ENCODE peak calls at places on chromosomes 11 and 22, in five cellular contexts. Q is neuronal stem cell, R is HCT116, I is PC-3, E is IMR-90. D is an unnamed sample. For H3K27me3, the result is how much of the 10 kb centered on the place peaks cover.

GRCh38 chr22:17121235-17122195 is at the start of gene TMEM121B:
- DNase-seq in Q (peak), R (no peak), I (no peak), E (peak), D (peak)

GRCh38 chr22:43134553-43134952 is 8.6 kb downstream of the MCAT start:
- DNase-seq in Q (no peak), R (no peak), I (no peak), E (no peak), D (no peak)

GRCh38 chr11:47154738-47155570 is 21.7 kb downstream of the ARFGAP2 start:
- DNase-seq in Q (no peak), R (no peak), I (no peak), E (no peak), D (no peak)

GRCh38 chr11:130124096-130124495 is 35.5 kb upstream of the ST14 start:
- DNase-seq in Q (no peak), R (peak), I (peak), E (peak), D (peak)

GRCh38 chr11:10663365-10663764 is 30.2 kb downstream of the IRAG1 start:
- DNase-seq in Q (no peak), R (no peak), I (no peak), E (no peak), D (no peak)

GRCh38 chr11:47552086-47552580 is 799 bp downstream of the CELF1 start:
- DNase-seq in Q (no peak), R (no peak), I (peak), E (peak), D (peak)

GRCh38 chr11:10699072-10699471 is 5.5 kb upstream of the IRAG1 start:
- DNase-seq in Q (no peak), R (no peak), I (no peak), E (no peak), D (peak)

GRCh38 chr22:29480512-29481264 is 670 bp downstream of the NEFH start:
- DNase-seq in Q (no peak), R (no peak), I (no peak), E (peak), D (no peak)

GRCh38 chr11:11662578-11662977 is 40.8 kb upstream of the GALNT18 start:
- DNase-seq in Q (no peak), R (no peak), I (no peak), E (no peak), D (no peak)

GRCh38 chr22:42078469-42079318 is 806 bp upstream of the SMDT1 start:
- DNase-seq in Q (no peak), R (no peak), I (no peak), E (no peak), D (peak)

GRCh38 chr11:61176446-61176845 is 15.2 kb upstream of the VPS37C start:
- DNase-seq in Q (no peak), R (no peak), I (no peak), E (no peak), D (no peak)

GRCh38 chr11:127000991-127001390 is 421 bp upstream of the KIRREL3 start:
- DNase-seq in Q (no peak), R (no peak), I (no peak), E (peak), D (peak)

GRCh38 chr11:127006311-127006710 is 5.7 kb upstream of the KIRREL3 start:
- DNase-seq in Q (no peak), R (no peak), I (no peak), E (peak), D (peak)

GRCh38 chr11:127002669-127003259 is 2.2 kb upstream of the KIRREL3 start:
- DNase-seq in Q (no peak), R (no peak), I (no peak), E (no peak), D (no peak)

GRCh38 chr11:127000291-127000968 is at the start of gene KIRREL3:
- DNase-seq in Q (no peak), R (no peak), I (no peak), E (peak), D (peak)

DNA sequence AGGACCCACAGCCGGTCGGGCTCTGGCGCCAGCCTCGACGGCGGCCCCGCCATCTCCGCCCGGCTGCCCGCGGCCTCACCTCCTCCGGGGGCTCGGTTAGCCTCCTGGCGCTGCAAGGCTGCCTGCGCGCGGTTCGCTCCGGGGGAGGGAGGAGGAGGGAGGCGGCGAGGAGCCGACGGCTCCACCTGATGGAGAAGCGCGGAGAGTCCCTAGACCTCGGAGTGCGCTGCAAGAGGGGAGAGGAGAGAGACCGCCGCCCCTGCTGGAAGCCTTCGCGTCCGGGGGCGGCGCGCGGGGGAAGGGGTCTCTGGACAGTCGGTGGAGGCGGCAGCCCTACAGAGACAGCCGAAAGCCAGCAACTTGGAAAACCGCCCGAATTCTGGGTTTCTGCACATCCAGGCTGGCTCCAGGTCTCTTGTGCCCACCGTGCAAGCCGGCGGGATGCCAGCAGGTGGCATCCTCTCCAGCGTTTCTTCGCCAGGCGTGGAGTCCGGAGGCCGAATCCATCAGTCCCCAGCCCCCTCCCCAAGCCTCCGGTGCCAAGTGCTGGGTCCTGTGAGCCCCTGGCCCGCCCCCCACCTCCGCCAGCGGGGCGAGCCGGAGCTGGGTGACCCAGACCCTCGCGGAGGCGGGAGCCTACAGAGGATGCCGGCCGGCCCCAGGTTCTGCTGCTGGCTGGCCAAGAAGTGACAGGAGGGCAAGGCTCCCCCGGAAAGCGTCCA is 2.9 kb upstream of the KIRREL3 start:
- DNase-seq in Q (peak), R (no peak), I (no peak), E (peak), D (peak)
- H3K27me3 ChIP-seq in Q (under half), R (under half), I (half or more), E (under half), D (under half)

DNA sequence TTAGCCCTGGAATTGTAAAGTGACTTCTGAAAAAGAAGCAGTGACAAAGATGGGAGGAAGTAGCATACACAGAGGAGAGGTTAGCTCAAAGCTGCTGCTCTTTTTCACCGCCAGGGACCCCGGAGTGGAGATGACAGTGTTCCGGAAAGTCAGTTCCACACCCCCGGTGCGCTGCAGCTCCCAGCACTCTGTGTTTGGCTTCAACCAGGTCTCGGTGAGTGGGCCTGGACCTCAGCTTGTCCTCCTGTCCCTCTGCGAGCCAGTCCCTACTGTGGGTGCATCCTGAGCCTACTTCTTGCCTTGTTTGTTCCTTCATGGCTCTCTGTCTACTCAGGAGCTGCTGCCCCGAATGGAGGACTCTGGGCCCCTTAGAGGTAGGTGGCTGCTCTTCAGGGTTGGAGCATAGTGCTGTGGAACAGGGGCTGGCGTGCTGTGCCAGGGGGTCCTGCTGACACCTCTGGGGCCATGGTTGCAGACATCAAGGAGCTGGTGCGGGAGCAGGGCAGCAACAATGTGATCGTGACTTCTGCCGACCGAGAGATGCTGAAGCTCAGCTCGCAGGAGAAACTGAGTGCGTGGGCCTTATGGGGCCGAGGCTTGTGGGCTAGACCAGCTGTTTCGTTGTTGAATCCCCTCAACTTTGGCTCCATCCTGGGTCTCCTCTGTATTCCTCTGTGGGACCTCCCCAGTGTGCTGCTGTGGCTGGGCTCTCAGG is 1.7 kb downstream of the PCNX3 start:
- DNase-seq in Q (no peak), R (no peak), I (no peak), E (no peak), D (no peak)
- H3K9ac ChIP-seq in Q (no peak), R (peak), I (peak), E (no peak), D (peak)

DNA sequence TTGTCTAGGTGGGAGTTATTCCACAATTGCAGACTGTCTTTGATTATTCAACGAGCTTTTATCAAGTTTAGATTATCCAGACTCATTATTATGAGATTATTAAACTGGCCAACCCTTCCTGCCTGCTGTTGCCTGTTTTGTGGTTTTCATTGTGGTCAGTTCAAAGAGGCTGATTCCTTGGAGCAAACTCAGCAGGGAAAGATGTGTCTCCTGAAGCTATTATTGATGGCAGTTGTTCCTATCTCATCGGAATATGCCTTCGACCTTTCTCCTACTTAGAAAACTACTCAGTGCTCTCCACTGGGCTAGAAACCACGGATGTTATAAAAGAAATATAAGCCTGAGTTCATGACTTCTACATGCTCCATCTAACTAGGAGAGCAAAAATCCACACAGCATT is 80.2 kb upstream of the NAV2 start:
- DNase-seq in Q (no peak), R (no peak), I (peak), E (peak), D (peak)
- H3K27me3 ChIP-seq in Q (under half), R (under half), I (under half), E (under half), D (under half)

DNA sequence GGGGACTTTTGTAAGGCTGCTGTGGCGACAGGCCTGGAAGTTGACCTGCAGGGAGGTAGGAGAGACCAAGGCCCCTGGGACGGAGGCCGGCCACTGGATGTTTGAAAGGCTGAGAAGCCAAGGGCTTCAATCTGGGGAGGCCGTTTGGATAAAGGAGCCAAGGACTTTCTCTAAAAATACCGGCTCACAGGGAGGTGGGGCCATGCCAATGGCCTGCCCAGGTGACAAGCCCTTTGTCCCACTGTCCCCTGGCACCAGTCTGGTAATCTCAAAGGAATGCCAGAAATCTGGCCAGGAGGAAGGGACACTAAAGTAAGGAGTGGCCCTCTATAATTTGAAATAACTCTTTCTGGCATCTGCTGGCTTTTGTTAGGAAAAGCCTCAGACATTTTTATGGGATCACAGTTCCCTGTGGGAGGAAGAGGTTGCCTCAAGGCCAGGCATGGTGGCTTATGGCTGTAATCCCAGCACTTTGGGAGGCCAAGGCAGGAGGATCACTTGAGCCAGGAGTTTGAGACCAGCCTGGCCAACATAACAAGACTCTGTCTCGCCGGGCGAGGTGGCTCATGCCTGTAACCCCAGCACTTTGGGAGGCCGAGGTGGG is 1.9 kb upstream of the CHKA start:
- DNase-seq in Q (no peak), R (peak), I (peak), E (no peak), D (no peak)
- H3K9ac ChIP-seq in Q (no peak), R (peak), I (no peak), E (no peak), D (no peak)

GRCh38 chr11:44345781-44346180 is 35.8 kb upstream of the ALX4 start:
- DNase-seq in Q (no peak), R (no peak), I (no peak), E (no peak), D (no peak)

GRCh38 chr11:44348114-44348513 is 38.2 kb upstream of the ALX4 start:
- DNase-seq in Q (no peak), R (no peak), I (no peak), E (no peak), D (no peak)

GRCh38 chr11:44348721-44349120 is 38.8 kb upstream of the ALX4 start:
- DNase-seq in Q (no peak), R (no peak), I (no peak), E (no peak), D (no peak)

GRCh38 chr11:44349328-44349727 is 39.4 kb upstream of the ALX4 start:
- DNase-seq in Q (no peak), R (no peak), I (no peak), E (no peak), D (no peak)

DNA sequence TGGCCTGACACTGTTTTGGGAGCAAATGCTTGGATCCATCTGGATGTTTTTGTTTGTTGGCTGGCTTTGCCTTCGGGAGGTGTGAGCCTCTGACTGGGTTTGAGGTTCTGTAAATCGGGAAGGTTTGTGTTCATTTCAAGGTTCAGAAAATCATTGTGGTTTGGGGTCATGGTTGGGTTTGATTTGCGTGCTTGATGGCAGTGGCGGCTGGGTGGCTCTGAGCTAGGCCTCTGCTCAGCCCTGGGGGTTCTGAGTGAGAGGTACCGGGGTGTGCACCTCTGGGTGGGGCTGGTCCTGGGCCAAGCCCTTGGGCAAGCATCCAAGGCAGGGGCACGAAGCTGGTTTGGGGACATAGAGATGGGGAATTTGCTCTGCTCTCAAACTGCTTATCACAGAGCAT is 37.0 kb upstream of the ALX4 start:
- DNase-seq in Q (no peak), R (no peak), I (no peak), E (no peak), D (no peak)
- H3K27me3 ChIP-seq in Q (under half), R (under half), I (under half), E (under half), D (half or more)

GRCh38 chr22:45842141-45842831 is 134.7 kb downstream of the WNT7B start:
- DNase-seq in Q (no peak), R (no peak), I (no peak), E (peak), D (no peak)

GRCh38 chr22:45837507-45837906 is 139.5 kb downstream of the WNT7B start:
- DNase-seq in Q (no peak), R (no peak), I (no peak), E (no peak), D (no peak)

GRCh38 chr22:45834795-45835194 is 142.2 kb downstream of the WNT7B start:
- DNase-seq in Q (no peak), R (no peak), I (no peak), E (no peak), D (no peak)

GRCh38 chr22:45836418-45836817 is 140.5 kb downstream of the WNT7B start:
- DNase-seq in Q (no peak), R (no peak), I (no peak), E (no peak), D (no peak)

DNA sequence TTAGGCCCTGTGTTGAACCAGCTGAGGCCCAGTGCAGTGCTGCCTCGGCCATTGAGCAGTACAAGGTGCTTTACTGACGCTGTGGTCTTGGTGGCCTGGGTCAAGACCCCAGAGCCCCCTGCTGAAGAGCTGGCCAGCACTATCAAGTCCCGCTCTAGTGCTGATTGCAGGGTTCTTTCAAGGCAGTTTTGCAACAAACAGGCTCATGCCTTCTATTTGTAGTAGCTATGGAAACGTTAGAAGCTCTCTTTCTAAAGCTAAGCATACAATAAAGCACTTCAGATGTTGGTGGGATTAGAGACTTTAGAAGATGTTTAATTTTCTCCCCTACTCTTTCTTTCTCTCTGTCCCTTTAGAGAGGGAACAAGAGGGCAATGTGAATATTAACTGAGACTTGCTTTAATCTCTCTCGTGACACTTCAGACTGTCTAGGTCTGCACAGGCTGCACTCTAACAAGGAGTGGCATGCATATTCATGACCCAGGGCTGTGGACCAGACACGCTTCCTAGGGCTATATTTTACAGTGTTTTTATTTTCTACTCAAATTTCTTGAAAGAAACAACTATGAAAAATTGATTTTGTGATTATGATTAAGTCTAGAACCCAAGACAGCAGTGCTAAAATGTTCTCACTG is 138.6 kb downstream of the WNT7B start:
- DNase-seq in Q (no peak), R (no peak), I (no peak), E (no peak), D (no peak)
- H3K9ac ChIP-seq in Q (no peak), R (no peak), I (no peak), E (no peak), D (no peak)

GRCh38 chr11:44517541-44517940 is 47.9 kb upstream of the CD82 start:
- DNase-seq in Q (no peak), R (no peak), I (no peak), E (no peak), D (no peak)
- H3K27me3 ChIP-seq in Q (under half), R (under half), I (under half), E (under half), D (half or more)

DNA sequence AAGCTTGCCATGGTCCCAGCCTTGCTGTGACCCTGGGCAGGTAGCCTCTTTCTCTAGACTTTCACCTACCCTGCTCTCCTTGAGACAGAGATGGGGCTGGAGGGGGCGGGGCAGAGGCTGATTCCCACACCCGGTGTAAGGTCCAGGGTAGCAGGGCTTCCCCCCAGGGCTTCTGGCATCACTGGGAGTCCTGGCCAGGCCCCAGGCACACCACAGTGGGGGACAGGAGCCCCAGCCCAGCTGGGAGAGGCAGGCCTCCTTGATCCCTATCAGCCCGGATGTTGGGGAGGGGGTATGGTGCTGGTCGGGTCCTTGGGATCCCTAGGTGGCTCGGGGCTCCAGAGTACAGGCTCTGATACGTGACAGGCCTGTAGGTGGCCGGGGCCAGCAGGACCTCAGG is 1.7 kb upstream of the NUDT8 start:
- DNase-seq in Q (no peak), R (no peak), I (no peak), E (no peak), D (no peak)
- H3K9ac ChIP-seq in Q (no peak), R (no peak), I (no peak), E (no peak), D (peak)

GRCh38 chr11:2548596-2548995 is 103.8 kb downstream of the KCNQ1 start:
- DNase-seq in Q (no peak), R (no peak), I (no peak), E (no peak), D (no peak)
- H3K27me3 ChIP-seq in Q (under half), R (under half), I (under half), E (under half), D (under half)

D was measured in adipocyte.